ENCODE peak calls at places on chromosomes 3 and 15, in five cellular contexts. Y, P, O, H and G are unnamed samples.

GRCh38 chr3:30904986-30905385 is 10.5 kb upstream of the GADL1 start:
- DNase-seq in O (no peak), Y (no peak), P (no peak), H (peak; percentile 55), G (no peak)

GRCh38 chr3:11549580-11550140 is 94.1 kb downstream of the VGLL4 start:
- DNase-seq in O (no peak), Y (no peak), P (no peak), H (no peak), G (no peak)

GRCh38 chr3:122325769-122326168 is 721 bp downstream of the CSTA start:
- DNase-seq in P (no peak), Y (no peak), O (no peak), H (no peak), G (no peak)

GRCh38 chr15:78090422-78090821 is 1.9 kb upstream of the SH2D7 start:
- DNase-seq in P (no peak), O (no peak), Y (no peak), H (no peak), G (no peak)

GRCh38 chr15:61047783-61048182 is 181.3 kb downstream of the RORA start:
- DNase-seq in H (no peak), O (no peak), P (no peak), Y (peak; percentile 23), G (no peak)

GRCh38 chr3:161395115-161395514 is 23.8 kb upstream of the SPTSSB start:
- DNase-seq in H (no peak), O (no peak), P (no peak), Y (no peak), G (no peak)

GRCh38 chr15:81373996-81374395 is at the start of gene TMC3:
- DNase-seq in H (peak; percentile 76), O (no peak), Y (no peak), P (no peak), G (peak; percentile 44)

GRCh38 chr3:29649815-29650547 is 369.1 kb downstream of the RBMS3 start:
- DNase-seq in H (no peak), P (no peak), O (no peak), Y (peak; percentile 91), G (no peak)

GRCh38 chr3:178385280-178385952 is 150.8 kb upstream of the KCNMB2 start:
- DNase-seq in O (no peak), Y (peak; percentile 59), P (peak; percentile 50), H (no peak), G (peak; percentile 48)

GRCh38 chr15:70029297-70029701 is 68.4 kb downstream of the TLE3 start:
- DNase-seq in O (no peak), H (no peak), P (no peak), Y (no peak), G (no peak)

GRCh38 chr3:3998140-3998977 is 199.1 kb downstream of the LRRN1 start:
- DNase-seq in O (peak; percentile 53), P (peak; percentile 60), H (peak; percentile 52), Y (peak; percentile 1), G (no peak)

GRCh38 chr3:45034612-45035252 is 8.6 kb downstream of the CLEC3B start:
- DNase-seq in Y (no peak), O (no peak), H (no peak), P (no peak), G (no peak)

GRCh38 chr3:154040283-154040682 is 80.9 kb upstream of the ARHGEF26 start:
- DNase-seq in O (no peak), H (no peak), P (no peak), Y (peak; percentile 33), G (no peak)

GRCh38 chr3:127775398-127776109 is 46.8 kb downstream of the MGLL start:
- DNase-seq in H (peak; percentile 52), P (no peak), O (no peak), Y (peak; percentile 94), G (no peak)

GRCh38 chr3:134477938-134478337 is 7.8 kb downstream of the ANAPC13 start:
- DNase-seq in P (no peak), H (no peak), Y (no peak), O (no peak), G (no peak)

GRCh38 chr3:132635052-132635451 is 24.6 kb downstream of the ACAD11 start:
- DNase-seq in P (no peak), O (no peak), H (no peak), Y (no peak), G (no peak)

DNA sequence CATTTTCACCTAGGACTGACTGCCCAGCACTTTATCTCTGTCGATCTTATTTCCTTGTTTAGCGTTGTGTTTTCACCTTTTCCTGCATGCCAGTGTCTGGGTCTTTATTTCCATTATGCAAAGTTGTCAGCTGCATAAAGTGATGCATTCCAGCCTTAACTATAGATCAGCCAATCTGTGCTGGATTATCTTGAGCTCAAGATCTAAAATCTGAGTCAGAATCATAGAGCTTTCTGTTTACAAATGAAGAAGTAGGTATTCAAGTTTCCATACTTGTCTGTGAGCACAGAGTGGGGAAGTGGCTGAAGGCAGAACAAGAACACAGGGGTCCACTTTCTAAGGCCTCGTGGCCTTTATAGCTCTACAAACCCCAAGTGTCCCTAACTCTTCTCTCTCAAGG is 82.4 kb upstream of the PLCL2 start:
- DNase-seq in O (no peak), P (no peak), H (peak; percentile 56), Y (no peak), G (no peak)
- H2BK12ac ChIP-seq in O (no peak overlapping the region), P (no peak overlapping the region), H (no peak overlapping the region), Y (no peak overlapping the region), G (no peak overlapping the region)

DNA sequence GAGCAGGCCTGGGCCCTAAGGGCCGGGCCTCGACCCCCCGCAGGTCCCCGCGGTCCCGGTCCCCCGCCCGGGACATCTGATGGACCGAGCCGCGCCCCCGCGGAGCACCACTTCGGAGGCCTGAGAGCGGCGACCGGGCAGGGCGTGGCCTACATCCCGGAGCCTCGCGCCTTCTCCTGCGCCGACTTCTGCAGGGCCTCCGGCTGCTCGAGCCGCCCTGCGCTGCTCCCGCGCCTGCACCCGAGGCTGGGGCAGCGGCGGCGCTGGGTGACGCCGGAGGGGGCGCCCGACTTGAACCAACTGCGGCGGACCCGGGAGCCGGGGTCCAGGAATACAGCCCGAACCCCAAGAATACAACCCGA is 14.9 kb upstream of the GP9 start:
- DNase-seq in H (no peak), P (no peak), Y (no peak), O (peak; percentile 58), G (no peak)
- H2BK12ac ChIP-seq in H (no peak overlapping the region), P (no peak overlapping the region), Y (no peak overlapping the region), O (no peak overlapping the region), G (no peak overlapping the region)

GRCh38 chr3:9234191-9234590 is 15.3 kb downstream of the SRGAP3 start:
- DNase-seq in O (no peak), H (no peak), Y (no peak), P (no peak), G (no peak)
- H2BK12ac ChIP-seq in O (no peak overlapping the region), H (no peak overlapping the region), Y (no peak overlapping the region), P (no peak overlapping the region), G (no peak overlapping the region)

GRCh38 chr3:48548165-48548564 is 8.4 kb downstream of the PFKFB4 start:
- DNase-seq in P (no peak), O (no peak), H (no peak), Y (no peak), G (no peak)

GRCh38 chr3:48538451-48538850 is 18.2 kb downstream of the PFKFB4 start:
- DNase-seq in O (no peak), P (no peak), Y (no peak), H (no peak), G (no peak)

GRCh38 chr3:48546203-48546829 is 10.3 kb downstream of the PFKFB4 start:
- DNase-seq in O (no peak), P (no peak), Y (no peak), H (no peak), G (no peak)

GRCh38 chr3:48548731-48549705 is 7.6 kb downstream of the PFKFB4 start:
- DNase-seq in H (peak; percentile 70), Y (peak; percentile 79), O (peak; percentile 87), P (peak; percentile 95), G (peak; percentile 78)

DNA sequence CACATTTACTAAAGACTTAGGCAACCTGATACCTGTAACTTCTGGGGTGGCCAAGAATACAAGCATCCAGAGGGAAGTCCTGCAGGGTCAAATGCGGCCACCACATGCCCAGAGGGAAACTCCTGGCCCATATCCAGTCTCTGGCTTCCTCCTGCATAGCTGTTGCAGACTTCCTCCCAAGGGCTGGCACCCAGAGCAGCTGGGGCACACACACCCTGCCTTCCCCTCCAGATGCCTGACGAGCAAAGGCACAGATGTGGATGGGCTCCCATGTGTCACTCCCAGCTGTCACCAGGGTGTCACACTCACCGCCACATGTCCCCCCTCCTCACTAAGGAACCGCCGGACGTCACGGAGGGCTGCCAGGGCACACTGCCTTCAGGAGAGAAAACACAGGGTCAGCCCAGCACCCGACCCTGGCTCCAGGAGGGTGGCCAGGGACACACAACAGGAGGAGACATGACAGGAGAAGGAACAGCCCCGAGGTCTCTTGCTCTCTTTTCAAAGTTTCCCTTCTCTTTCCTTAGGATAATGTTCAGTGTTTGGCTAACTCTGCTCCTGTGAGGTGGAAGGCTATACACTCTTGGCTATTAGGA is 13.2 kb downstream of the PFKFB4 start:
- DNase-seq in P (no peak), Y (no peak), O (peak; percentile 22), H (no peak), G (no peak)
- H2BK12ac ChIP-seq in P (no peak overlapping the region), Y (no peak overlapping the region), O (no peak overlapping the region), H (no peak overlapping the region), G (no peak overlapping the region)

GRCh38 chr15:54519577-54519976 is 541.3 kb downstream of the UNC13C start:
- DNase-seq in Y (no peak), P (no peak), O (no peak), H (no peak), G (no peak)
- H2BK12ac ChIP-seq in Y (no peak overlapping the region), P (no peak overlapping the region), O (no peak overlapping the region), H (no peak overlapping the region), G (no peak overlapping the region)

DNA sequence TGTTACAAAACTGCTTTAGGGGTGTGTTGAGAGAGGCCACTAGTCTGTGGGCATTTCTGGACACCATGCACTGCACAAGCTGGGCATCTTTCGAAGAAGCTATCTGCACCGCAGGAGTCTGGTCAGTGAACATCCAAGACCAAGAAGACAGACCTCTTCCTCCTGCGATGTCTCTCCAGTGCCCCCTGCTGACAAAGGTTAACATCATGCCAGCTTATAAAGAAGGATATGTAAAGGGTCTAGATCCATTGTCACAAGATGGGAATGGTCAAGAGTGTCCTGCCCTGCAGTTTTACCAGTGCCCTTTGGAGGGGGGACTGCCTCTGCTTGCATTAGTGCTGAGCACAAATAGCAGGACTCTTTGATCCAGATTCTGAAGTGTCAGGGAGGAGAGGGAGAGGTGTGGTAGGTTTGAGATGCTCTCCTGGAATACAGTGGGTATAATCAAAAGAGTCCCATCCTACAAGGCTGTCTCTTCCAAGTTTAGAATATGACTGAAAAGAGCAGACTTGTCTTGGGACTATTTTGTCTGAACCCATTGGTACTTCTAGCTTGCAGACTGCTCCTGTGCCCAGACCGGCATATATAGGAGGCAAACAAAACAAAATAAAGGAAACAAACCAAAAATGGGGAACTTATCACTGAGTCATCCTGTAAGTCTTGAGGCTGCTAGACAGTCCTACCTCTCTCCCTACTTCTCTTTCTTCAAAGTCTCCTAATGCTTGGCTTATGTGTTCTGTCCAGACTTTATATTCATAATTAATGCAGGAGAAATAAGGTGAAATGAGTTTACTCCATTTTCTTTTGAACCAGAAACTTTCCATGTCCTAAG is 266.5 kb downstream of the ZNF385D start:
- DNase-seq in O (peak; percentile 79), Y (peak; percentile 29), P (peak; percentile 77), H (peak; percentile 59), G (peak; percentile 55)
- H2BK12ac ChIP-seq in O (no peak overlapping the region), Y (no peak overlapping the region), P (no peak overlapping the region), H (no peak overlapping the region), G (no peak overlapping the region)